ENCODE peak calls at places on chromosomes 11 and 22, in four cellular contexts. O, V, L and U are unnamed samples.

GRCh38 chr11:134050541-134051383 is 18.1 kb upstream of the JAM3 start:
- DNase-seq in L (peak), O (peak), V (peak), U (peak)

GRCh38 chr22:24423519-24424000 is 3.8 kb upstream of the ADORA2A start:
- DNase-seq in V (peak), L (peak), O (peak), U (peak)

GRCh38 chr22:30270841-30271240 is 4.2 kb upstream of the OSM start:
- DNase-seq in V (peak), L (no peak), O (no peak), U (no peak)

GRCh38 chr11:119373917-119374631 is 7.4 kb downstream of the USP2 start:
- DNase-seq in V (peak), O (no peak), L (peak), U (peak)

GRCh38 chr11:115385211-115385610 is 119.0 kb downstream of the CADM1 start:
- DNase-seq in V (no peak), L (no peak), O (no peak), U (no peak)

GRCh38 chr11:32374261-32374711 is 61.1 kb downstream of the WT1 start:
- DNase-seq in V (peak), O (peak), L (no peak), U (no peak)

GRCh38 chr11:65013130-65013691 is 749 bp upstream of the ARL2 start:
- DNase-seq in V (peak), O (no peak), L (peak), U (peak)

GRCh38 chr22:36765943-36766450 is 9.9 kb downstream of the IFT27 start:
- DNase-seq in V (no peak), O (no peak), L (no peak), U (no peak)

GRCh38 chr11:70315726-70316125 is 45.2 kb downstream of the PPFIA1 start:
- DNase-seq in V (no peak), L (no peak), O (no peak), U (no peak)

GRCh38 chr11:1563149-1563638 is 8.9 kb downstream of the DUSP8 start:
- DNase-seq in L (no peak), V (no peak), O (no peak), U (no peak)

GRCh38 chr11:86438685-86439084 is 64.0 kb downstream of the CCDC81 start:
- DNase-seq in L (no peak), O (no peak), V (no peak), U (no peak)

GRCh38 chr11:119423459-119424254 is 685 bp upstream of the THY1 start:
- DNase-seq in L (no peak), O (no peak), V (no peak), U (no peak)

GRCh38 chr11:75797116-75797515 is 17.9 kb upstream of the UVRAG start:
- DNase-seq in L (peak), O (peak), V (no peak), U (no peak)

GRCh38 chr22:45777046-45777851 is 105.6 kb downstream of the ATXN10 start:
- DNase-seq in L (no peak), O (no peak), V (no peak), U (no peak)

GRCh38 chr22:44131989-44132685 is 48.6 kb upstream of the PARVG start:
- DNase-seq in V (no peak), O (no peak), L (no peak), U (no peak)

GRCh38 chr22:41966607-41967240 is 2.5 kb upstream of the SEPTIN3 start:
- DNase-seq in V (peak), L (no peak), O (peak), U (no peak)

GRCh38 chr11:12050911-12051667 is 42.7 kb upstream of the DKK3 start:
- DNase-seq in L (peak), O (no peak), V (peak), U (no peak)

GRCh38 chr11:1917523-1918435 is 1.7 kb upstream of the TNNT3 start:
- DNase-seq in O (no peak), V (no peak), L (peak), U (no peak)

GRCh38 chr11:64863381-64864060 is 14.9 kb downstream of the EHD1 start:
- DNase-seq in L (no peak), O (no peak), V (no peak), U (no peak)

GRCh38 chr11:116725434-116726221 is 47.2 kb downstream of the BUD13 start:
- DNase-seq in V (no peak), O (no peak), L (no peak), U (no peak)